ENCODE peak calls at places on chromosome 13, in nine cellular contexts. I is thoracic aorta; T is KG1; H is fibroblast of the conjunctiva; W is Peyer's patch; D is activated T-cell treated with anti-CD3 and anti-CD28 coated beads for 1 hour; P is mucosa of gallbladder; S is activated CD4-positive, alpha-beta T cell treated with anti-CD3 and anti-CD28 coated beads, Interleukin-2, amount 50 U/mL, for 48 hours; L is NCI-H2107. X is an unnamed sample.

GRCh38 chr13:75864718-75865117 is 228.6 kb downstream of the LMO7 start:
- DNase-seq in I (no peak), P (no peak), S (no peak), L (no peak), W (no peak), T (no peak), D (no peak), H (peak), X (no peak)

GRCh38 chr13:112873851-112874750 is 94.9 kb upstream of the MCF2L start:
- DNase-seq in L (peak), D (peak), W (peak), P (peak), H (peak), I (no peak), T (peak), S (peak), X (peak)

GRCh38 chr13:48456546-48456945 is 43.6 kb upstream of the LPAR6 start:
- DNase-seq in D (no peak), H (no peak), P (no peak), S (no peak), T (no peak), L (no peak), W (no peak), I (no peak), X (no peak)

GRCh38 chr13:114108141-114108761 is 24.2 kb downstream of the RASA3 start:
- DNase-seq in D (no peak), S (no peak), L (no peak), W (no peak), I (no peak), P (no peak), T (no peak), H (no peak), X (no peak)

GRCh38 chr13:32142115-32142514 is 110.5 kb downstream of the FRY start:
- DNase-seq in P (no peak), D (no peak), L (no peak), H (no peak), T (no peak), S (no peak), W (no peak), I (no peak), X (no peak)

GRCh38 chr13:59962343-59962742 is 201.4 kb downstream of the DIAPH3 start:
- DNase-seq in S (no peak), I (no peak), T (no peak), H (no peak), W (no peak), P (no peak), D (no peak), L (no peak), X (no peak)

GRCh38 chr13:35768551-35768950 is 292.1 kb upstream of the MAB21L1 start:
- DNase-seq in I (no peak), H (no peak), P (no peak), D (no peak), L (no peak), T (no peak), S (no peak), W (no peak), X (no peak)

GRCh38 chr13:46577656-46578589 is 25.0 kb downstream of the LRCH1 start:
- DNase-seq in T (no peak), S (no peak), H (no peak), I (no peak), P (no peak), W (no peak), L (no peak), D (no peak), X (no peak)

GRCh38 chr13:45436953-45437352 is 18.8 kb upstream of the SLC25A30 start:
- DNase-seq in H (no peak), D (no peak), P (no peak), S (no peak), T (no peak), W (no peak), L (no peak), I (no peak), X (no peak)

GRCh38 chr13:99733346-99733745 is 232.1 kb downstream of the TM9SF2 start:
- DNase-seq in H (no peak), L (no peak), T (no peak), D (no peak), I (no peak), W (no peak), S (no peak), P (no peak), X (no peak)

GRCh38 chr13:33799950-33800592 is 17.9 kb upstream of the RFC3 start:
- DNase-seq in L (no peak), W (no peak), D (no peak), P (no peak), T (no peak), H (peak), S (no peak), I (no peak), X (no peak)

GRCh38 chr13:113671066-113672001 is 4.3 kb downstream of the GRK1 start:
- DNase-seq in I (no peak), T (no peak), L (no peak), D (no peak), H (no peak), P (no peak), S (no peak), W (no peak), X (no peak)

GRCh38 chr13:93752506-93752905 is 525.9 kb downstream of the GPC6 start:
- DNase-seq in L (no peak), S (no peak), I (no peak), P (no peak), D (no peak), W (no peak), H (no peak), T (no peak), X (no peak)

GRCh38 chr13:109779074-109779473 is 7.3 kb downstream of the IRS2 start:
- DNase-seq in S (peak), W (no peak), P (no peak), I (no peak), T (no peak), H (no peak), L (no peak), D (no peak), X (peak)

GRCh38 chr13:79775830-79776229 is 294.9 kb downstream of the NDFIP2 start:
- DNase-seq in T (peak), W (no peak), D (no peak), L (no peak), S (no peak), H (peak), P (peak), I (no peak), X (no peak)

GRCh38 chr13:45331123-45331619 is 9.8 kb downstream of the TPT1 start:
- DNase-seq in T (no peak), D (no peak), W (no peak), S (no peak), P (no peak), L (no peak), I (no peak), H (no peak), X (no peak)

GRCh38 chr13:51761638-51762350 is 42.2 kb downstream of the DHRS12 start:
- DNase-seq in H (no peak), L (no peak), I (no peak), T (no peak), D (no peak), S (no peak), P (no peak), W (no peak), X (no peak)

GRCh38 chr13:99161512-99161911 is 39.1 kb upstream of the UBAC2 start:
- DNase-seq in W (no peak), T (no peak), H (no peak), I (no peak), D (no peak), P (no peak), S (no peak), L (no peak), X (no peak)

GRCh38 chr13:38687246-38688229 is 661 bp downstream of the FREM2 start:
- DNase-seq in T (no peak), S (no peak), L (no peak), W (no peak), D (no peak), P (no peak), I (no peak), H (no peak), X (no peak)

GRCh38 chr13:46025157-46025556 is 27.4 kb downstream of the ZC3H13 start:
- DNase-seq in D (no peak), L (no peak), S (no peak), T (no peak), W (no peak), P (no peak), I (no peak), H (no peak), X (no peak)

GRCh38 chr13:60627071-60627686 is 230.2 kb downstream of the TDRD3 start:
- DNase-seq in T (peak), P (no peak), D (no peak), S (peak), W (no peak), L (peak), I (no peak), H (no peak), X (peak)

GRCh38 chr13:96804186-96804585 is 190.1 kb downstream of the OXGR1 start:
- DNase-seq in H (no peak), I (no peak), T (no peak), D (no peak), S (no peak), P (no peak), L (no peak), W (no peak), X (no peak)

GRCh38 chr13:46665630-46666482 is 112.9 kb downstream of the LRCH1 start:
- DNase-seq in I (no peak), D (no peak), L (no peak), S (no peak), T (no peak), W (no peak), H (no peak), P (no peak), X (no peak)

GRCh38 chr13:44449999-44450821 is 76.6 kb downstream of the SERP2 start:
- DNase-seq in T (no peak), W (no peak), D (no peak), I (no peak), S (no peak), L (no peak), P (no peak), H (no peak), X (no peak)

GRCh38 chr13:34942732-34943674 is 933 bp downstream of the NBEA start:
- DNase-seq in D (no peak), H (no peak), I (no peak), L (peak), S (peak), P (peak), T (no peak), W (peak), X (no peak)

GRCh38 chr13:93767231-93767916 is 540.8 kb downstream of the GPC6 start:
- DNase-seq in I (no peak), S (no peak), H (no peak), W (no peak), L (no peak), T (no peak), D (no peak), P (no peak), X (no peak)